ENCODE peak calls at places on chromosomes 11 and 22, in four cellular contexts. D, H, T and M are unnamed samples.

GRCh38 chr11:108565653-108566052 is 27.9 kb downstream of the EXPH5 start:
- DNase-seq in D (no peak), T (no peak), H (no peak), M (no peak)

GRCh38 chr22:30420401-30421178 is 5.0 kb upstream of the MTFP1 start:
- DNase-seq in H (no peak), D (no peak), T (no peak), M (no peak)

GRCh38 chr11:380996-381395 is 11.7 kb downstream of the B4GALNT4 start:
- DNase-seq in H (no peak), D (no peak), T (no peak), M (no peak)

GRCh38 chr22:49107561-49107960 is 720.1 kb downstream of the BRD1 start:
- DNase-seq in D (no peak), T (no peak), H (no peak), M (no peak)

GRCh38 chr11:44011797-44012196 is 36.0 kb upstream of the ACCSL start:
- DNase-seq in T (no peak), H (no peak), D (no peak), M (no peak)

GRCh38 chr11:93729129-93729616 is 12.1 kb downstream of the TAF1D start:
- DNase-seq in D (no peak), H (no peak), T (no peak), M (no peak)

GRCh38 chr11:119051440-119052162 is 5.4 kb downstream of the HYOU1 start:
- DNase-seq in D (no peak), H (no peak), T (no peak), M (no peak)

GRCh38 chr22:44428941-44429615 is 69.0 kb downstream of the RTL6 start:
- DNase-seq in T (no peak), D (no peak), H (no peak), M (no peak)

GRCh38 chr11:11263238-11264030 is 89.6 kb downstream of the CSNK2A3 start:
- DNase-seq in D (no peak), T (peak; percentile 85), H (no peak), M (no peak)

GRCh38 chr11:117180020-117180419 is 1.5 kb downstream of the SIDT2 start:
- DNase-seq in T (no peak), D (no peak), H (no peak), M (no peak)

GRCh38 chr11:765025-765801 is 12.1 kb downstream of the GATD1 start:
- DNase-seq in T (peak; percentile 68), D (no peak), H (peak; percentile 66), M (no peak)

GRCh38 chr11:36249271-36249670 is 40.0 kb downstream of the COMMD9 start:
- DNase-seq in T (no peak), H (no peak), D (no peak), M (peak; percentile 35)

GRCh38 chr11:33723238-33723881 is 12.9 kb downstream of the CD59 start:
- DNase-seq in H (peak; percentile 60), D (no peak), T (no peak), M (no peak)

GRCh38 chr11:74412733-74413359 is 14.6 kb upstream of the PGM2L1 start:
- DNase-seq in D (no peak), H (no peak), T (no peak), M (no peak)

GRCh38 chr11:2271077-2271326 is 614 bp upstream of the ASCL2 start:
- DNase-seq in D (no peak), H (no peak), T (peak; percentile 26), M (no peak)

GRCh38 chr11:12329169-12329568 is 48.2 kb upstream of the PARVA start:
- DNase-seq in T (no peak), H (no peak), D (no peak), M (no peak)

GRCh38 chr22:17945851-17946690 is 78.3 kb downstream of the MICAL3 start:
- DNase-seq in H (no peak), T (peak; percentile 70), D (no peak), M (no peak)

GRCh38 chr11:32231909-32232493 is 141.1 kb downstream of the RCN1 start:
- DNase-seq in T (no peak), H (no peak), D (no peak), M (peak; percentile 17)

GRCh38 chr11:109783842-109784241 is 309.4 kb upstream of the ZC3H12C start:
- DNase-seq in T (no peak), H (no peak), D (no peak), M (no peak)

GRCh38 chr11:113567867-113568266 is 92.7 kb upstream of the DRD2 start:
- DNase-seq in D (no peak), H (no peak), T (no peak), M (no peak)

GRCh38 chr11:81192516-81192915 is 1541.1 kb downstream of the FAM181B start:
- DNase-seq in H (no peak), T (no peak), D (no peak), M (no peak)

GRCh38 chr11:70490723-70491558 is 92.6 kb downstream of the CTTN start:
- DNase-seq in D (no peak), T (no peak), H (no peak), M (no peak)

GRCh38 chr11:69641681-69642548 is 959 bp downstream of the CCND1 start:
- DNase-seq in T (no peak), H (no peak), D (no peak), M (no peak)

GRCh38 chr11:128482512-128483191 is 104.7 kb downstream of the ETS1 start:
- DNase-seq in H (no peak), T (no peak), D (no peak), M (no peak)

GRCh38 chr11:122103366-122103765 is 12.6 kb downstream of the BLID start:
- DNase-seq in H (no peak), T (no peak), D (no peak), M (no peak)

GRCh38 chr11:105862736-105863367 is 159.2 kb downstream of the MSANTD4 start:
- DNase-seq in D (no peak), H (no peak), T (no peak), M (no peak)

GRCh38 chr11:134674974-134675373 is 262.9 kb upstream of the B3GAT1 start:
- DNase-seq in H (no peak), T (no peak), D (no peak), M (no peak)

GRCh38 chr11:74754507-74755255 is 6.0 kb downstream of the RNF169 start:
- DNase-seq in H (no peak), T (no peak), D (no peak), M (peak; percentile 65)

GRCh38 chr11:120316880-120317688 is 8.0 kb upstream of the TLCD5 start:
- DNase-seq in D (peak; percentile 76), H (no peak), T (peak; percentile 92), M (no peak)

GRCh38 chr11:69642913-69643632 is 2.1 kb downstream of the CCND1 start:
- DNase-seq in D (peak; percentile 57), T (peak; percentile 85), H (peak; percentile 73), M (peak; percentile 53)

GRCh38 chr11:131408011-131408640 is 37.7 kb downstream of the NTM start:
- DNase-seq in D (no peak), T (no peak), H (peak; percentile 34), M (peak; percentile 8)

GRCh38 chr11:115475564-115475963 is 28.7 kb downstream of the CADM1 start:
- DNase-seq in T (no peak), D (no peak), H (no peak), M (no peak)

DNA sequence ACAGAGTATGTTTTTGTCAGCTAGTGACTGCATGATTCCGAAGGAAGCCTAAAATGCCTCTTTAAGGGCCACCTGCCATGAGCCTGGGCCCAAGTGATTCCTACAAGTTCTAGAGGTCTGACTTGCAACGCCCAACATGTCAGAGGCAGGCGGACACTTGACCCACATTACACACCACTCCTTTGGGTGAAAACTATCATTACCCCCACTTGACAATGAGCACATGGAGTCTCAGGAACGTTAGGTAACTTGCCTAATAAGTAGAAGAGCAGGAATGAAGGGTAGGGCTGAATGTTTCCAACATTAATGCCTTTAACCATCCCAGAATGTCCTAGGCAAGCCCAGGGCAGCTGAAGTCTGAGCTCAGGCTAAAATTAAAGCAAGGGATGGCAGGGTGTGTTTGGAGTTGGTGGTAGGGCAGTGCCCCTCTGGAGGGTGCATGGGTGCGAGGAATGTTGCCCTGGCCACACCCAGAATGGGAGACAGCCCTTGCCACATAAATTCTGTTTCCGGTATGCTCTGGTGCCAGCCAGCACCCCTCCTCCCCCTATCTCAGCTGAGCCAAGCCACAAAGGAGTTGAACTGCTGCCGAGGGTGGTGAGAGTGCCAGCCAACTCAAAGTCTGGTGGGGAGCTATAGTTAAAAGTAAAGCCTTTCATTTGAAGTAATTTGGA is 2.5 kb downstream of the PLAAT2 start:
- DNase-seq in H (no peak), D (no peak), T (peak; percentile 85), M (peak; percentile 59)
- TF ChIP-seq POLR2A in H (no peak), D (no peak), T (no peak), M (no peak)

DNA sequence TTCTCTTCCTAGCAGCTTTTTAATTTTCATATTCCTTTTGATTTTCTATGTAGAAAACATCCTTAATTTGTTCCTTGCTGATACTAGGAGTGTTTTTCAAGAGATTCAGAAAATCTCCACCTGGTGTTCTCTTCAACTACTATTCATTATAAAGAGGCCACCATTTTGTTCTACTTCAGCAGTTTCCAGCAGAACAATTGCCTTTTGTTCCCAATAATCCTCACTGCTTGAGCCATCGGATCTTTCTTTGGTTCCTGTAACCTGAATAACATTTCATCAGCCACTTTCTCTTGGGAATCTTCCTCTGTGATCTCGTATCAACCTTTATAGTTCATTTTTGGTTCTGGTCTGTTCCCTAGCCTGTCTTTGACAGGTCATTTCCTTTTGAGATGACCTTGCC is 1.8 kb upstream of the OR10A5 start:
- DNase-seq in T (no peak), D (no peak), H (no peak), M (no peak)
- TF ChIP-seq POLR2A in T (no peak), D (no peak), H (no peak), M (no peak)

GRCh38 chr22:46551321-46551720 is 13.9 kb upstream of the CELSR1 start:
- DNase-seq in H (no peak), T (no peak), D (no peak), M (no peak)

GRCh38 chr22:46553189-46553588 is 15.8 kb upstream of the CELSR1 start:
- DNase-seq in T (no peak), H (no peak), D (no peak), M (no peak)

GRCh38 chr22:46549565-46549840 is 12.1 kb upstream of the CELSR1 start:
- DNase-seq in D (no peak), H (no peak), T (no peak), M (no peak)

GRCh38 chr22:46549971-46550641 is 12.7 kb upstream of the CELSR1 start:
- DNase-seq in T (no peak), H (no peak), D (no peak), M (no peak)

DNA sequence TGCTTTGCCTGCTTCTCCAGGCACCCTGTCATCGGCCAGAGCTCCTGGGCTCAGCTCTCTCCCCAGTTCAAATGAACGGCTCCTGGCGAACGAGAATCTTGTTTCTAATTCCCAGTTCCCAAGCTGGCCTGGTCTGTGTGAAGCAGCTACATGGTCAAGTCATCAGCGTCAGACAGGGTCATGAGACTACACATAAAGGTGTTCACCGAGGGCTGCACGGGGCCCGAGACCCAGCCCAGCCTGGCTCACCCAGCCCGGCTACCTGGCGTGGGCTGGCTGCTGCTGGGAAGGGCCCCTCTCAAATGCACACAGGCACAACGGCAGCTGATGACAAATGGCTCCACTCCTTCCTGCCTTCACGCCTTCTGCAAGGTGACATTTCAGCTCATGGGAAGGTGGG is 14.6 kb upstream of the CELSR1 start:
- DNase-seq in T (no peak), H (no peak), D (no peak), M (no peak)
- TF ChIP-seq POLR2A in T (no peak), H (no peak), D (no peak), M (no peak)

GRCh38 chr11:78140392-78141077 is 1.1 kb upstream of the ALG8 start:
- DNase-seq in D (no peak), T (no peak), H (no peak), M (no peak)

GRCh38 chr11:78138281-78138680 is 1.1 kb downstream of the ALG8 start:
- DNase-seq in T (no peak), D (no peak), H (no peak), M (no peak)

GRCh38 chr11:78145511-78146030 is 6.1 kb upstream of the ALG8 start:
- DNase-seq in D (no peak), T (peak; percentile 59), H (no peak), M (no peak)

GRCh38 chr11:78138694-78139421 is 568 bp downstream of the ALG8 start:
- DNase-seq in T (no peak), H (no peak), D (no peak), M (peak; percentile 40)

GRCh38 chr11:78139422-78140391 is at the start of gene ALG8:
- DNase-seq in D (peak; percentile 94), H (peak; percentile 97), T (peak; percentile 96), M (peak; percentile 99)
- TF ChIP-seq POLR2A in D (peak; percentile 47), H (peak; percentile 84), T (no peak), M (peak; percentile 89)